ENCODE peak calls at places on chromosomes 5 and 9, in eight cellular contexts. One of them, this sample, is unnamed.

GRCh38 chr5:136020383-136021015 is 8.3 kb upstream of the TGFBI start:
- DNase-seq in BE2C: peak
- DNase-seq in heart right ventricle: no peak
- DNase-seq in GF-D8: no peak
- DNase-seq in RCC 7860: peak
- DNase-seq in foreskin fibroblast: peak
- DNase-seq in fibroblast of mammary gland: peak
- DNase-seq in hippocampal formation: no peak
- DNase-seq in this sample: no peak

GRCh38 chr9:6671416-6671815 is 25.9 kb upstream of the GLDC start:
- DNase-seq in fibroblast of mammary gland: no peak
- DNase-seq in GF-D8: no peak
- DNase-seq in hippocampal formation: no peak
- DNase-seq in heart right ventricle: no peak
- DNase-seq in RCC 7860: no peak
- DNase-seq in BE2C: no peak
- DNase-seq in foreskin fibroblast: no peak
- DNase-seq in this sample: no peak

GRCh38 chr5:174096619-174097018 is 51.1 kb downstream of the NSG2 start:
- DNase-seq in foreskin fibroblast: no peak
- DNase-seq in hippocampal formation: no peak
- DNase-seq in BE2C: no peak
- DNase-seq in RCC 7860: no peak
- DNase-seq in GF-D8: no peak
- DNase-seq in heart right ventricle: no peak
- DNase-seq in fibroblast of mammary gland: no peak
- DNase-seq in this sample: no peak

GRCh38 chr5:172858990-172859811 is 25.1 kb downstream of the ERGIC1 start:
- DNase-seq in BE2C: no peak
- DNase-seq in fibroblast of mammary gland: peak
- DNase-seq in RCC 7860: peak
- DNase-seq in GF-D8: no peak
- DNase-seq in foreskin fibroblast: peak
- DNase-seq in heart right ventricle: peak
- DNase-seq in hippocampal formation: no peak
- DNase-seq in this sample: no peak

GRCh38 chr5:1105350-1106265 is 6.3 kb downstream of the SLC12A7 start:
- DNase-seq in heart right ventricle: no peak
- DNase-seq in fibroblast of mammary gland: no peak
- DNase-seq in foreskin fibroblast: no peak
- DNase-seq in RCC 7860: peak
- DNase-seq in hippocampal formation: no peak
- DNase-seq in BE2C: no peak
- DNase-seq in GF-D8: no peak
- DNase-seq in this sample: no peak

GRCh38 chr9:127154390-127155191 is 32.2 kb upstream of the ANGPTL2 start:
- DNase-seq in hippocampal formation: peak
- DNase-seq in fibroblast of mammary gland: peak
- DNase-seq in foreskin fibroblast: peak
- DNase-seq in BE2C: no peak
- DNase-seq in GF-D8: no peak
- DNase-seq in heart right ventricle: peak
- DNase-seq in RCC 7860: no peak
- DNase-seq in this sample: peak

GRCh38 chr9:35733109-35733541 is 659 bp downstream of the CREB3 start:
- DNase-seq in BE2C: no peak
- DNase-seq in foreskin fibroblast: no peak
- DNase-seq in heart right ventricle: no peak
- DNase-seq in GF-D8: peak
- DNase-seq in fibroblast of mammary gland: peak
- DNase-seq in RCC 7860: peak
- DNase-seq in hippocampal formation: no peak
- DNase-seq in this sample: no peak

GRCh38 chr9:130268521-130269131 is 3.1 kb downstream of the HMCN2 start:
- DNase-seq in hippocampal formation: no peak
- DNase-seq in BE2C: peak
- DNase-seq in fibroblast of mammary gland: no peak
- DNase-seq in GF-D8: no peak
- DNase-seq in foreskin fibroblast: no peak
- DNase-seq in RCC 7860: no peak
- DNase-seq in heart right ventricle: no peak
- DNase-seq in this sample: no peak

GRCh38 chr5:135130526-135131215 is 96.6 kb upstream of the PITX1 start:
- DNase-seq in hippocampal formation: no peak
- DNase-seq in foreskin fibroblast: no peak
- DNase-seq in heart right ventricle: no peak
- DNase-seq in fibroblast of mammary gland: peak
- DNase-seq in RCC 7860: no peak
- DNase-seq in GF-D8: no peak
- DNase-seq in BE2C: no peak
- DNase-seq in this sample: no peak

GRCh38 chr5:26940981-26941380 is 97.4 kb downstream of the CDH9 start:
- DNase-seq in hippocampal formation: no peak
- DNase-seq in GF-D8: no peak
- DNase-seq in BE2C: no peak
- DNase-seq in foreskin fibroblast: no peak
- DNase-seq in RCC 7860: no peak
- DNase-seq in heart right ventricle: no peak
- DNase-seq in fibroblast of mammary gland: peak
- DNase-seq in this sample: no peak